ENCODE peak calls at places on chromosomes 2 and 18, in six cellular contexts. U is thyroid gland, D is brain microvascular endothelial cell, B is fibroblast of lung, E is B cell, Q is spleen. R is an unnamed sample.

GRCh38 chr2:207143474-207144190 is 22.1 kb downstream of the KLF7 start:
- DNase-seq in U (peak), D (no peak), B (peak), E (no peak), Q (peak), R (peak)

GRCh38 chr18:22282311-22283235 is 113.2 kb downstream of the GATA6 start:
- DNase-seq in U (no peak), D (peak), B (peak), E (no peak), Q (no peak), R (no peak)

GRCh38 chr2:5387421-5387820 is 304.8 kb upstream of the SOX11 start:
- DNase-seq in U (no peak), D (peak), B (peak), E (no peak), Q (no peak), R (no peak)

GRCh38 chr2:67667054-67667908 is 270.1 kb downstream of the ETAA1 start:
- DNase-seq in U (no peak), D (no peak), B (no peak), E (no peak), Q (no peak), R (no peak)

GRCh38 chr2:12803616-12804015 is 86.9 kb downstream of the TRIB2 start:
- DNase-seq in U (no peak), D (no peak), B (peak), E (no peak), Q (no peak), R (no peak)

GRCh38 chr18:59715966-59716369 is 18.7 kb upstream of the CCBE1 start:
- DNase-seq in U (no peak), D (peak), B (peak), E (no peak), Q (no peak), R (no peak)

GRCh38 chr2:231961349-231962166 is at the start of gene DIS3L2:
- DNase-seq in U (peak), D (peak), B (peak), E (peak), Q (peak), R (peak)

GRCh38 chr2:220506466-220506865 is 879.0 kb downstream of the SLC4A3 start:
- DNase-seq in U (no peak), D (no peak), B (no peak), E (no peak), Q (no peak), R (no peak)

GRCh38 chr2:144426981-144427479 is 92.9 kb downstream of the ZEB2 start:
- DNase-seq in U (peak), D (peak), B (peak), E (no peak), Q (no peak), R (no peak)

GRCh38 chr2:15776629-15776919 is 163.8 kb upstream of the MYCN start:
- DNase-seq in U (no peak), D (no peak), B (peak), E (no peak), Q (no peak), R (no peak)

GRCh38 chr2:62705859-62706720 is 577 bp downstream of the EHBP1 start:
- DNase-seq in U (peak), D (peak), B (peak), E (peak), Q (no peak), R (peak)

GRCh38 chr2:65329551-65329950 is 101.9 kb downstream of the ACTR2 start:
- DNase-seq in U (no peak), D (no peak), B (no peak), E (no peak), Q (no peak), R (no peak)

GRCh38 chr2:161486111-161486510 is 70.0 kb downstream of the TBR1 start:
- DNase-seq in U (no peak), D (no peak), B (peak), E (no peak), Q (no peak), R (no peak)

GRCh38 chr2:240649331-240649730 is 24.1 kb downstream of the GPR35 start:
- DNase-seq in U (no peak), D (no peak), B (no peak), E (no peak), Q (no peak), R (no peak)

GRCh38 chr2:185813707-185814106 is 75.1 kb downstream of the FSIP2 start:
- DNase-seq in U (no peak), D (no peak), B (no peak), E (no peak), Q (no peak), R (no peak)

GRCh38 chr18:34707670-34708069 is 2.4 kb upstream of the DTNA start:
- DNase-seq in U (peak), D (peak), B (peak), E (no peak), Q (no peak), R (no peak)

GRCh38 chr2:98924910-98925309 is 11.1 kb downstream of the CRACDL start:
- DNase-seq in U (no peak), D (no peak), B (no peak), E (no peak), Q (no peak), R (no peak)

GRCh38 chr2:37436324-37436723 is 91.9 kb downstream of the QPCT start:
- DNase-seq in U (no peak), D (no peak), B (peak), E (no peak), Q (no peak), R (no peak)

GRCh38 chr2:47050762-47051161 is 104.3 kb downstream of the STPG4 start:
- DNase-seq in U (no peak), D (no peak), B (no peak), E (no peak), Q (no peak), R (no peak)
- TF ChIP-seq CTCF in U (no peak), D (no peak), B (no peak), E (no peak), Q (no peak), R (no peak)

GRCh38 chr2:88006912-88007439 is 9.4 kb downstream of the RNU2-63P start:
- DNase-seq in U (no peak), D (no peak), B (no peak), E (no peak), Q (no peak), R (no peak)

GRCh38 chr2:88005776-88006175 is 10.6 kb downstream of the RNU2-63P start:
- DNase-seq in U (no peak), D (no peak), B (no peak), E (no peak), Q (no peak), R (no peak)

GRCh38 chr2:88002359-88002707 is 14.0 kb downstream of the RNU2-63P start:
- DNase-seq in U (no peak), D (no peak), B (no peak), E (no peak), Q (no peak), R (no peak)

GRCh38 chr2:88003074-88003755 is 13.1 kb downstream of the RNU2-63P start:
- DNase-seq in U (no peak), D (no peak), B (peak), E (no peak), Q (peak), R (peak)
- TF ChIP-seq CTCF in U (no peak), D (no peak), B (no peak), E (no peak), Q (no peak), R (no peak)

GRCh38 chr18:7735194-7735593 is 168.1 kb downstream of the PTPRM start:
- DNase-seq in U (no peak), D (no peak), B (no peak), E (no peak), Q (no peak), R (no peak)
- TF ChIP-seq CTCF in U (no peak), D (peak), B (peak), E (no peak), Q (no peak), R (no peak)

GRCh38 chr2:27247893-27248292 is 15.0 kb downstream of the SLC30A3 start:
- DNase-seq in U (no peak), D (no peak), B (no peak), E (no peak), Q (no peak), R (no peak)

GRCh38 chr2:27249077-27249890 is 13.6 kb downstream of the SLC30A3 start:
- DNase-seq in U (no peak), D (peak), B (peak), E (no peak), Q (no peak), R (no peak)

GRCh38 chr2:27249891-27250651 is 12.8 kb downstream of the SLC30A3 start:
- DNase-seq in U (peak), D (peak), B (peak), E (peak), Q (peak), R (peak)

GRCh38 chr2:27251786-27252185 is 11.1 kb downstream of the SLC30A3 start:
- DNase-seq in U (no peak), D (no peak), B (no peak), E (no peak), Q (no peak), R (no peak)

GRCh38 chr2:27250652-27251379 is 12.0 kb downstream of the SLC30A3 start:
- DNase-seq in U (no peak), D (no peak), B (no peak), E (no peak), Q (no peak), R (no peak)
- TF ChIP-seq CTCF in U (no peak), D (no peak), B (no peak), E (no peak), Q (no peak), R (no peak)

DNA sequence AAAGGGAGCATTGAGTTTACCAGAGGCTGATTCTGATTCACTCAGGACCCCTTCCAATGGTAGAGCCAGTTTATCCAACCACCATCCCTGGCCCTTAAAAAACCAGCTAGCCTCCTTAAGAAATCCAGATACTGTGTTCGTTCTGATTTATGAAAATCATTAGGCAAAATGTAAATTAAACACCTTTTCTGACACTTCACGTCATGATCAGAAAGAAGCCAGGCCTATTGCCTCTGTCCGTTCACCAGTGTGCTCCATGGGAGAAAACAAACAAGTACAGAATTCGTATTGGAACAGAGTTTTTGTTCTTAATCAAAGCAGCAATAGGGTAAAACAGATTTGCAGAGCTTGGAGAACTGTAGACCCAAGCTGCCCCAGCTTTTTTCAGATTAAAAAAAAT is 31.1 kb upstream of the RAPH1 start:
- DNase-seq in U (no peak), D (no peak), B (no peak), E (no peak), Q (no peak), R (no peak)
- TF ChIP-seq CTCF in U (no peak), D (no peak), B (no peak), E (no peak), Q (no peak), R (no peak)

R was measured in nephron progenitor cell.